ENCODE peak calls at places on chromosomes 2 and 18, in nine cellular contexts. A is heart left ventricle, R is esophagus squamous epithelium, N is ovary, Q is sigmoid colon, G is IMR-90, C is body of pancreas, J is tibial nerve, O is A549. B is an unnamed sample.

GRCh38 chr2:228657807-228658402 is 476.4 kb upstream of the SPHKAP start:
- DNase-seq in Q (no peak), O (peak; percentile 8), J (no peak), C (no peak), A (no peak), N (no peak), R (no peak), G (peak; percentile 46), B (no peak)

GRCh38 chr2:29462293-29462692 is 347.1 kb downstream of the CLIP4 start:
- DNase-seq in R (no peak), C (no peak), J (no peak), G (peak; percentile 68), A (no peak), Q (no peak), O (no peak), N (no peak), B (no peak)

GRCh38 chr2:27085670-27086089 is 892 bp upstream of the KHK start:
- DNase-seq in C (peak; percentile 81), J (peak; percentile 64), A (peak; percentile 81), G (peak; percentile 45), Q (peak; percentile 94), N (peak; percentile 78), R (no peak), O (peak; percentile 87), B (peak; percentile 73)

GRCh38 chr2:100971221-100971620 is 30.9 kb upstream of the RPL31 start:
- DNase-seq in J (no peak), R (no peak), N (no peak), C (no peak), A (no peak), Q (peak; percentile 55), O (no peak), G (no peak), B (no peak)

GRCh38 chr18:23183356-23184150 is 48.3 kb downstream of the CABLES1 start:
- DNase-seq in C (no peak), N (no peak), J (no peak), A (no peak), G (peak; percentile 95), O (no peak), R (no peak), Q (no peak), B (no peak)

GRCh38 chr18:63758616-63759015 is 16.6 kb upstream of the SERPINB7 start:
- DNase-seq in Q (no peak), N (no peak), C (no peak), J (no peak), A (no peak), O (no peak), G (no peak), R (no peak), B (no peak)

GRCh38 chr18:72834731-72835130 is 33.1 kb downstream of the NETO1 start:
- DNase-seq in Q (no peak), N (no peak), J (no peak), R (no peak), G (no peak), A (no peak), O (no peak), C (no peak), B (no peak)

GRCh38 chr18:24397131-24397693 is 412 bp downstream of the OSBPL1A start:
- DNase-seq in O (peak; percentile 33), J (peak; percentile 91), Q (peak; percentile 86), C (peak; percentile 75), G (peak; percentile 78), A (peak; percentile 30), R (peak; percentile 2), N (peak; percentile 46), B (peak; percentile 44)

GRCh38 chr18:323253-323622 is 55.4 kb upstream of the THOC1 start:
- DNase-seq in R (no peak), N (no peak), C (no peak), O (no peak), Q (no peak), A (no peak), G (peak; percentile 38), J (no peak), B (no peak)

GRCh38 chr2:60741588-60741987 is 14.5 kb upstream of the PAPOLG start:
- DNase-seq in O (no peak), R (no peak), Q (no peak), A (no peak), N (no peak), J (no peak), C (no peak), G (no peak), B (no peak)

GRCh38 chr2:172096661-172097547 is 5.8 kb downstream of the DLX2 start:
- DNase-seq in C (no peak), R (no peak), G (peak; percentile 39), Q (peak; percentile 62), N (no peak), O (no peak), A (no peak), J (no peak), B (no peak)

GRCh38 chr2:176189666-176190641 is 1.5 kb downstream of the HOXD1 start:
- DNase-seq in O (no peak), Q (no peak), C (no peak), J (no peak), R (no peak), A (no peak), G (no peak), N (no peak), B (no peak)

GRCh38 chr18:76569644-76570415 is 74.8 kb upstream of the ZNF516 start:
- DNase-seq in N (no peak), R (no peak), Q (no peak), J (no peak), C (no peak), A (no peak), G (no peak), O (no peak), B (no peak)
- H3K4me3 ChIP-seq in N (no peak overlapping the region), R (no peak overlapping the region), Q (no peak overlapping the region), J (no peak overlapping the region), C (no peak overlapping the region), A (no peak overlapping the region), G (no peak overlapping the region), O (no peak overlapping the region), B (no peak overlapping the region)

GRCh38 chr2:20137884-20138283 is 86.5 kb upstream of the LAPTM4A start:
- DNase-seq in R (no peak), J (no peak), C (no peak), N (no peak), A (no peak), G (no peak), O (no peak), Q (no peak), B (no peak)

GRCh38 chr2:20132990-20133535 is 81.6 kb upstream of the LAPTM4A start:
- DNase-seq in C (no peak), A (no peak), O (no peak), J (no peak), G (no peak), Q (no peak), N (no peak), R (no peak), B (no peak)

GRCh38 chr2:20136149-20136548 is 84.7 kb upstream of the LAPTM4A start:
- DNase-seq in N (no peak), J (no peak), O (no peak), Q (no peak), C (no peak), R (no peak), G (no peak), A (no peak), B (no peak)

GRCh38 chr2:20137131-20137571 is 85.7 kb upstream of the LAPTM4A start:
- DNase-seq in G (no peak), J (no peak), N (no peak), C (no peak), R (no peak), Q (no peak), O (no peak), A (no peak), B (no peak)

DNA sequence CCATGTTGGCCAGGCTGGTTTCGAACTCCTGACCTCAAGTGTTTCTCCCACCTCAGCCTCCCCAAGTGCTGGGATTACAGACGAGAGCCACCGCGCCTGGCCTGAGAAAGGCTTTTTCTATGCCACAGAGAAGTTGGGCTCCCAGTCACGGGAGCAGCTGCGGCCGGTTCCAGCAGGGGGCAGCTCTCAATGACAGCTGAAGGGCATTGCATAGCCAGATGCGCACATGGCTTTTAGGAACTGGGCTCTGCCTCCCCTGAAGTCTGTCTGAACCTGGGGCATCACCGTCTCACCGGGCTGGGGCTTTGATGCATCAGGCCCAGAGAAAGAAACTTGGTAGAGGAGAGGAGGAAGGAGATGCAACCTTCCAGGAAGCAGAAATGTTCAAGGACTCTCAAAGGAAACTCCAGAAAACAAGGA is 84.2 kb upstream of the LAPTM4A start:
- DNase-seq in A (peak; percentile 36), N (peak; percentile 68), R (no peak), C (peak; percentile 79), J (peak; percentile 80), O (peak; percentile 71), Q (peak; percentile 72), G (peak; percentile 61), B (peak; percentile 85)
- TF ChIP-seq POLR2A in A (no peak), N (no peak), R (no peak), C (no peak), J (no peak), O (no peak), Q (no peak), G (no peak), B (no peak)

GRCh38 chr2:23516546-23517256 is 131.7 kb downstream of the KLHL29 start:
- DNase-seq in C (no peak), A (no peak), Q (no peak), R (no peak), N (no peak), J (no peak), G (no peak), O (no peak), B (no peak)
- H3K4me3 ChIP-seq in C (no peak overlapping the region), A (no peak overlapping the region), Q (no peak overlapping the region), R (no peak overlapping the region), N (no peak overlapping the region), J (no peak overlapping the region), G (no peak overlapping the region), O (no peak overlapping the region), B (no peak overlapping the region)

GRCh38 chr2:232214053-232214452 is 164.5 kb upstream of the ALPP start:
- DNase-seq in G (peak; percentile 57), C (no peak), N (no peak), R (no peak), A (no peak), Q (no peak), O (no peak), J (no peak), B (no peak)

GRCh38 chr2:232218778-232219495 is 159.6 kb upstream of the ALPP start:
- DNase-seq in J (no peak), N (no peak), A (no peak), Q (no peak), R (no peak), C (no peak), G (no peak), O (no peak), B (no peak)

GRCh38 chr2:232219496-232219870 is 159.1 kb upstream of the ALPP start:
- DNase-seq in R (no peak), C (no peak), A (no peak), N (no peak), Q (no peak), J (no peak), G (no peak), O (no peak), B (no peak)

GRCh38 chr2:232216028-232216427 is 162.5 kb upstream of the ALPP start:
- DNase-seq in J (no peak), A (no peak), R (no peak), N (no peak), Q (no peak), C (no peak), O (no peak), G (no peak), B (no peak)

DNA sequence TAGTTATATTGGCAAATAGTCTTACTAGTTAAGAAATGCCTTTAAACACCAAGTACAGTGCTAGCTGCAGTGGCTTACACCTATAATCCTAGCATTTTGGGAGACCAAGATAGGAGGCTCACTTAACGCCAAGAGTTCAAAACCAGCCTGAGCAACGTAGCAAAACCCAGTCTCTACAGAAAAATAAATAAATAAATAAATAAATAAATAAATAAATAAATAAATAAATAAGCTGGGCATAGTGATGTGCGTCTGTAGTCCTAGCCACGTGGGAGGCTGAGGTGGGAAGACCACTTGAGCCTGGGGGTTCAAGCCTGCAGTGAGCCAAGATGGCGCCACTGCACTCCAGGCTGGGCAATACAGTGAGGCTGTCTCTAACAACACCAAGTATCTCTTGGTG is 158.6 kb upstream of the ALPP start:
- DNase-seq in R (no peak), A (no peak), O (no peak), C (no peak), J (no peak), Q (no peak), G (no peak), N (no peak), B (no peak)
- TF ChIP-seq POLR2A in R (no peak), A (no peak), O (no peak), C (no peak), J (no peak), Q (no peak), G (no peak), N (no peak), B (no peak)